ENCODE peak calls at places on chromosomes 7 and 10, in four cellular contexts. One of them, this sample, is unnamed.

GRCh38 chr10:58747687-58748086 is 235.0 kb downstream of the BICC1 start:
- DNase-seq in K562: no peak
- DNase-seq in GM12878: no peak
- DNase-seq in HepG2: no peak
- DNase-seq in this sample: no peak

GRCh38 chr10:43353495-43354324 is 17.7 kb upstream of the FXYD4 start:
- DNase-seq in K562: no peak
- DNase-seq in GM12878: no peak
- DNase-seq in HepG2: no peak
- DNase-seq in this sample: no peak

GRCh38 chr10:132746801-132747625 is 38.9 kb downstream of the NKX6-2 start:
- DNase-seq in K562: no peak
- DNase-seq in GM12878: no peak
- DNase-seq in HepG2: no peak
- DNase-seq in this sample: peak

GRCh38 chr7:130242198-130243014 is 24.3 kb upstream of the CPA2 start:
- DNase-seq in K562: peak
- DNase-seq in GM12878: peak
- DNase-seq in HepG2: peak
- DNase-seq in this sample: peak

GRCh38 chr7:100693312-100694195 is 496 bp downstream of the GIGYF1 start:
- DNase-seq in K562: peak
- DNase-seq in GM12878: no peak
- DNase-seq in HepG2: no peak
- DNase-seq in this sample: no peak

GRCh38 chr7:45973725-45974532 is 52.9 kb upstream of the IGFBP3 start:
- DNase-seq in K562: no peak
- DNase-seq in GM12878: no peak
- DNase-seq in HepG2: peak
- DNase-seq in this sample: no peak

GRCh38 chr7:1842321-1843221 is 172.5 kb downstream of the ELFN1 start:
- DNase-seq in K562: no peak
- DNase-seq in GM12878: no peak
- DNase-seq in HepG2: peak
- DNase-seq in this sample: peak

GRCh38 chr10:44070282-44070681 is 314.6 kb downstream of the CXCL12 start:
- DNase-seq in K562: no peak
- DNase-seq in GM12878: no peak
- DNase-seq in HepG2: no peak
- DNase-seq in this sample: no peak

GRCh38 chr7:159032310-159032709 is 112.4 kb downstream of the VIPR2 start:
- DNase-seq in K562: no peak
- DNase-seq in GM12878: no peak
- DNase-seq in HepG2: no peak
- DNase-seq in this sample: no peak

GRCh38 chr7:22842383-22842903 is 19.8 kb upstream of the TOMM7 start:
- DNase-seq in K562: no peak
- DNase-seq in GM12878: no peak
- DNase-seq in HepG2: no peak
- DNase-seq in this sample: no peak

GRCh38 chr7:106243893-106244292 is 40.9 kb downstream of the NAMPT start:
- DNase-seq in K562: peak
- DNase-seq in GM12878: no peak
- DNase-seq in HepG2: no peak
- DNase-seq in this sample: no peak

GRCh38 chr10:122639801-122640200 is 59.8 kb downstream of the C10orf120 start:
- DNase-seq in K562: no peak
- DNase-seq in GM12878: no peak
- DNase-seq in HepG2: no peak
- DNase-seq in this sample: no peak

GRCh38 chr7:25665903-25666670 is 437.8 kb upstream of the NPVF start:
- DNase-seq in K562: no peak
- DNase-seq in GM12878: no peak
- DNase-seq in HepG2: no peak
- DNase-seq in this sample: no peak

GRCh38 chr10:83166344-83166743 is 973.0 kb upstream of the GHITM start:
- DNase-seq in K562: no peak
- DNase-seq in GM12878: no peak
- DNase-seq in HepG2: no peak
- DNase-seq in this sample: peak

GRCh38 chr10:70283445-70284399 is at the start of gene NPFFR1:
- DNase-seq in K562: no peak
- DNase-seq in GM12878: no peak
- DNase-seq in HepG2: no peak
- DNase-seq in this sample: peak

GRCh38 chr10:14282271-14282670 is 48.5 kb downstream of the FRMD4A start:
- DNase-seq in K562: no peak
- DNase-seq in GM12878: no peak
- DNase-seq in HepG2: no peak
- DNase-seq in this sample: no peak

GRCh38 chr7:4747013-4747412 is 28.4 kb upstream of the AP5Z1 start:
- DNase-seq in K562: no peak
- DNase-seq in GM12878: no peak
- DNase-seq in HepG2: no peak
- DNase-seq in this sample: no peak

GRCh38 chr7:150502519-150502918 is 12.2 kb upstream of the GIMAP7 start:
- DNase-seq in K562: no peak
- DNase-seq in GM12878: no peak
- DNase-seq in HepG2: no peak
- DNase-seq in this sample: no peak

GRCh38 chr10:11354823-11355222 is 256.6 kb downstream of the USP6NL start:
- DNase-seq in K562: no peak
- DNase-seq in GM12878: no peak
- DNase-seq in HepG2: no peak
- DNase-seq in this sample: no peak

GRCh38 chr7:121966538-121967332 is 93.8 kb downstream of the PTPRZ1 start:
- DNase-seq in K562: no peak
- DNase-seq in GM12878: no peak
- DNase-seq in HepG2: no peak
- DNase-seq in this sample: no peak

GRCh38 chr7:84492565-84493034 is 298.0 kb upstream of the SEMA3A start:
- DNase-seq in K562: no peak
- DNase-seq in GM12878: no peak
- DNase-seq in HepG2: no peak
- DNase-seq in this sample: no peak

GRCh38 chr7:33388332-33388731 is 259.0 kb downstream of the BBS9 start:
- DNase-seq in K562: no peak
- DNase-seq in GM12878: no peak
- DNase-seq in HepG2: no peak
- DNase-seq in this sample: no peak

GRCh38 chr10:24344279-24344678 is 135.3 kb downstream of the KIAA1217 start:
- DNase-seq in K562: no peak
- DNase-seq in GM12878: no peak
- DNase-seq in HepG2: peak
- DNase-seq in this sample: no peak

GRCh38 chr10:106931853-106932249 is 232.7 kb downstream of the SORCS1 start:
- DNase-seq in K562: no peak
- DNase-seq in GM12878: no peak
- DNase-seq in HepG2: no peak
- DNase-seq in this sample: no peak

GRCh38 chr10:116183733-116184447 is 89.1 kb downstream of the GFRA1 start:
- DNase-seq in K562: no peak
- DNase-seq in GM12878: no peak
- DNase-seq in HepG2: no peak
- DNase-seq in this sample: peak

GRCh38 chr10:3625959-3626751 is 158.9 kb downstream of the KLF6 start:
- DNase-seq in K562: no peak
- DNase-seq in GM12878: peak
- DNase-seq in HepG2: no peak
- DNase-seq in this sample: no peak

GRCh38 chr7:32762894-32763293 is 128.7 kb downstream of the KBTBD2 start:
- DNase-seq in K562: no peak
- DNase-seq in GM12878: no peak
- DNase-seq in HepG2: no peak
- DNase-seq in this sample: peak

GRCh38 chr10:20955355-20955893 is 58.3 kb upstream of the NEBL start:
- DNase-seq in K562: peak
- DNase-seq in GM12878: no peak
- DNase-seq in HepG2: no peak
- DNase-seq in this sample: no peak

GRCh38 chr10:12796431-12797185 is 204.9 kb downstream of the CCDC3 start:
- DNase-seq in K562: no peak
- DNase-seq in GM12878: no peak
- DNase-seq in HepG2: no peak
- DNase-seq in this sample: no peak

GRCh38 chr7:5824297-5824610 is 42.8 kb upstream of the RNF216 start:
- DNase-seq in K562: peak
- DNase-seq in GM12878: no peak
- DNase-seq in HepG2: no peak
- DNase-seq in this sample: no peak

GRCh38 chr10:30000802-30001571 is 58.4 kb downstream of the JCAD start:
- DNase-seq in K562: no peak
- DNase-seq in GM12878: no peak
- DNase-seq in HepG2: peak
- DNase-seq in this sample: no peak

GRCh38 chr7:66303454-66304160 is 98.5 kb downstream of the TPST1 start:
- DNase-seq in K562: no peak
- DNase-seq in GM12878: no peak
- DNase-seq in HepG2: no peak
- DNase-seq in this sample: no peak

GRCh38 chr7:112012266-112012665 is 193.9 kb downstream of the DOCK4 start:
- DNase-seq in K562: no peak
- DNase-seq in GM12878: no peak
- DNase-seq in HepG2: no peak
- DNase-seq in this sample: no peak

GRCh38 chr7:28410628-28411578 is 1.4 kb upstream of the CREB5 start:
- DNase-seq in K562: no peak
- DNase-seq in GM12878: no peak
- DNase-seq in HepG2: no peak
- DNase-seq in this sample: peak

GRCh38 chr10:90326498-90327267 is 531.2 kb downstream of the HTR7 start:
- DNase-seq in K562: no peak
- DNase-seq in GM12878: no peak
- DNase-seq in HepG2: no peak
- DNase-seq in this sample: no peak

GRCh38 chr10:131649609-131650008 is 251.2 kb upstream of the PPP2R2D start:
- DNase-seq in K562: no peak
- DNase-seq in GM12878: no peak
- DNase-seq in HepG2: no peak
- DNase-seq in this sample: no peak

GRCh38 chr7:43648725-43649406 is 66.0 kb downstream of the STK17A start:
- DNase-seq in K562: no peak
- DNase-seq in GM12878: peak
- DNase-seq in HepG2: no peak
- DNase-seq in this sample: no peak

GRCh38 chr7:137685439-137686164 is 161.2 kb downstream of the DGKI start:
- DNase-seq in K562: no peak
- DNase-seq in GM12878: no peak
- DNase-seq in HepG2: no peak
- DNase-seq in this sample: no peak

GRCh38 chr7:26863504-26864308 is 684 bp downstream of the SKAP2 start:
- DNase-seq in K562: peak
- DNase-seq in GM12878: peak
- DNase-seq in HepG2: peak
- DNase-seq in this sample: no peak
- TF ChIP-seq ETV6 in K562: no peak
- TF ChIP-seq ETV6 in GM12878: no peak
- TF ChIP-seq ETV6 in HepG2: no peak
- TF ChIP-seq ETV6 in this sample: no peak

GRCh38 chr10:63003816-63004453 is 129.2 kb upstream of the NRBF2 start:
- DNase-seq in K562: no peak
- DNase-seq in GM12878: no peak
- DNase-seq in HepG2: no peak
- DNase-seq in this sample: no peak
- TF ChIP-seq CTCF in K562: peak
- TF ChIP-seq CTCF in GM12878: peak
- TF ChIP-seq CTCF in HepG2: no peak
- TF ChIP-seq CTCF in this sample: peak

DNA sequence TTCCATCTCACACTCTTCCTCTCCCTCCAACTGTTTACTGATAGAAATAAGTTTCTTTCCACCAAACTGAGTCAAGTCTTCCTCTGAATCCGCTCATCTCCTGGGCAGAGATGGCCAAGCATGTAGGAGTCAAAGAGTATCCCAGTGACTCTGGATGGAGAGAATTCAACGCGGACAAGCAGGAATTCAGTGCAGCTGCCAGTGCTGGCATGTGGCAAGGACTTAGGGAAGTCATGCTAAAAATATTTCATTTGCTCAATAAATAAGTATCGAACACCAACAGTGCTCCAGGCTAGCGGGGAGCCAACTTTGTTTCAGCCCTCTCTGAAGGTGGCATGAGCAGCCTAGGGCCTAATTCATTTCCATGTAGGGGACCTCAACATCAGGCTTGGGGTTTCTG is 351.6 kb upstream of the ZMIZ1 start:
- DNase-seq in K562: no peak
- DNase-seq in GM12878: no peak
- DNase-seq in HepG2: no peak
- DNase-seq in this sample: no peak
- TF ChIP-seq MAX in K562: no peak
- TF ChIP-seq MAX in GM12878: no peak
- TF ChIP-seq MAX in HepG2: no peak
- TF ChIP-seq MAX in this sample: no peak

GRCh38 chr10:68560201-68560915 is at the start of gene TET1:
- DNase-seq in K562: peak
- DNase-seq in GM12878: no peak
- DNase-seq in HepG2: peak
- DNase-seq in this sample: peak
- TF ChIP-seq ETV6 in K562: no peak
- TF ChIP-seq ETV6 in GM12878: no peak
- TF ChIP-seq ETV6 in HepG2: no peak
- TF ChIP-seq ETV6 in this sample: peak

DNA sequence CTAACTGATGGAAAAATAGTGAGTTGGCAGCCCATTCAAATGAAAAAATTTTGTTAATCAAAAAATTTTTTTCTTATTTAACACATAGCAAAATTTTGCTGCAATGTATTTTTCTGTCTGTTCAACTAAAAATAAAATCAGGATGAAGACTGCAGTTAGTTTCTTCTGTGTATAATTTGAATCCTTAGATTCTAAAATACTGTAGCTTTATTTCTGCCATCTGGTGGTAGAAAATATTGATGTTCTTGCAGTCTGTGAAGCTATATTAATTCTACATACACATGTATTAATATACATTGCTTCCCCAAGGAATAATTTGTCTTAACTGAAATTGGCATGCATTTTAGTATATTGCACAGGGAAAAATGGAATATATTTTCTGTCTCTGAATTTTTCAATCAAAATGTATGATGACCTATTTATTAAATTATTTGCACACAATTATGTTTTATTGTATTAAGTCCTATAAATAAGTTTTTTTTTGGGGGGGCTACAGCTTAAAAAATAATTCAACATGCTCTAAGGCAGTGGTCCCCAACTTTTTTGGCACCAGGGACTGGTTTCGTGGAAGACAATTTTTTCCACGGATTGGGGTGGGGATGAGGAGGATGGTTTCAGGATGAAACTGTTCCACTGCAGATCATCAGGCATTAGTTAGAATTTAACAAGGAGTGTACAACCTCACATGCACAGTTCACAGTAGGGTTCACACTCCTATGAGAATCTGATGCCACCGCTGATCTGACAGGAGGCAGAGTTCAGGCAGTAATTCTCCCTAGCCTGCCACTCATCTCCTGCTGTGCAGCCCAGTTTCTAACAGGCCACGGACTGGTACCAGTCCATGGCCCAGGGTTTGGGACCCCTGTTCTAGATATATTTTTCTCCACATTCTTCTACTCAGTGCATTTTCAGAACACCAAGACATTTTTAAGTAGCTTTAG is 119.4 kb downstream of the GNAT3 start:
- DNase-seq in K562: no peak
- DNase-seq in GM12878: no peak
- DNase-seq in HepG2: peak
- DNase-seq in this sample: no peak
- TF ChIP-seq CTCF in K562: no peak
- TF ChIP-seq CTCF in GM12878: no peak
- TF ChIP-seq CTCF in HepG2: peak
- TF ChIP-seq CTCF in this sample: no peak